ENCODE peak calls at places on chromosome 9, in seven cellular contexts. I, N, J, W, B, R and L are unnamed samples.

GRCh38 chr9:70510157-70510770 is 95.8 kb upstream of the KLF9 start:
- DNase-seq in I (no peak), N (peak; percentile 59), J (peak; percentile 40), W (no peak), B (no peak), R (peak; percentile 35), L (no peak)

GRCh38 chr9:93950619-93951601 is 4.2 kb downstream of the BARX1 start:
- DNase-seq in I (peak; percentile 30), N (peak; percentile 32), J (no peak), W (no peak), B (peak; percentile 17), R (no peak), L (no peak)

GRCh38 chr9:83199240-83199639 is 136.3 kb upstream of the RASEF start:
- DNase-seq in I (no peak), N (peak; percentile 29), J (peak; percentile 77), W (peak; percentile 37), B (peak; percentile 48), R (peak; percentile 36), L (no peak)

GRCh38 chr9:91361294-91362201 is at the start of gene AUH:
- DNase-seq in I (peak; percentile 90), N (peak; percentile 88), J (peak; percentile 77), W (peak; percentile 71), B (peak; percentile 70), R (peak; percentile 87), L (no peak)

GRCh38 chr9:107858260-107858659 is 368.7 kb upstream of the KLF4 start:
- DNase-seq in I (no peak), N (no peak), J (no peak), W (no peak), B (no peak), R (no peak), L (no peak)

GRCh38 chr9:107218834-107219485 is 64.1 kb upstream of the RAD23B start:
- DNase-seq in I (no peak), N (no peak), J (no peak), W (no peak), B (no peak), R (no peak), L (no peak)

GRCh38 chr9:126373241-126373640 is 46.6 kb downstream of the MVB12B start:
- DNase-seq in I (no peak), N (no peak), J (peak; percentile 7), W (no peak), B (peak; percentile 50), R (no peak), L (no peak)

GRCh38 chr9:116275418-116276295 is 122.1 kb downstream of the PAPPA start:
- DNase-seq in I (no peak), N (no peak), J (peak; percentile 75), W (peak; percentile 22), B (no peak), R (no peak), L (no peak)

GRCh38 chr9:2255128-2255527 is 240.0 kb downstream of the SMARCA2 start:
- DNase-seq in I (no peak), N (no peak), J (no peak), W (no peak), B (no peak), R (no peak), L (no peak)

GRCh38 chr9:114735732-114736131 is 53.7 kb upstream of the TEX48 start:
- DNase-seq in I (no peak), N (no peak), J (peak; percentile 33), W (peak; percentile 60), B (peak; percentile 91), R (no peak), L (no peak)

GRCh38 chr9:27784999-27785713 is 211.9 kb upstream of the C9orf72 start:
- DNase-seq in I (no peak), N (no peak), J (peak; percentile 14), W (no peak), B (no peak), R (no peak), L (no peak)

GRCh38 chr9:614421-614820 is 227.1 kb upstream of the DMRT1 start:
- DNase-seq in I (peak; percentile 69), N (peak; percentile 37), J (peak; percentile 15), W (no peak), B (peak; percentile 13), R (peak; percentile 29), L (no peak)

GRCh38 chr9:100602302-100602930 is 24.5 kb downstream of the CAVIN4 start:
- DNase-seq in I (no peak), N (peak; percentile 51), J (peak; percentile 70), W (peak; percentile 29), B (peak; percentile 50), R (no peak), L (no peak)

GRCh38 chr9:33415152-33416038 is 13.0 kb upstream of the AQP7 start:
- DNase-seq in I (peak; percentile 79), N (peak; percentile 95), J (peak; percentile 46), W (no peak), B (no peak), R (peak; percentile 65), L (no peak)

GRCh38 chr9:111298831-111299603 is 31.0 kb downstream of the OR2K2 start:
- DNase-seq in I (peak; percentile 69), N (no peak), J (peak; percentile 85), W (peak; percentile 59), B (peak; percentile 77), R (peak; percentile 20), L (peak; percentile 54)

GRCh38 chr9:116000748-116001329 is 152.8 kb upstream of the PAPPA start:
- DNase-seq in I (no peak), N (peak; percentile 17), J (peak; percentile 33), W (no peak), B (no peak), R (no peak), L (no peak)

GRCh38 chr9:23826120-23826629 is at the start of gene ELAVL2:
- DNase-seq in I (peak; percentile 77), N (peak; percentile 96), J (peak; percentile 85), W (peak; percentile 66), B (peak; percentile 96), R (peak; percentile 79), L (peak; percentile 79)

GRCh38 chr9:6564370-6564769 is 81.2 kb downstream of the GLDC start:
- DNase-seq in I (peak; percentile 51), N (no peak), J (peak; percentile 66), W (no peak), B (peak; percentile 59), R (no peak), L (no peak)

GRCh38 chr9:6565312-6565711 is 80.2 kb downstream of the GLDC start:
- DNase-seq in I (no peak), N (no peak), J (no peak), W (peak; percentile 25), B (no peak), R (no peak), L (no peak)

GRCh38 chr9:6564868-6565267 is 80.7 kb downstream of the GLDC start:
- DNase-seq in I (peak; percentile 68), N (no peak), J (peak; percentile 85), W (peak; percentile 20), B (peak; percentile 66), R (peak; percentile 16), L (no peak)

GRCh38 chr9:6567140-6567591 is 78.4 kb downstream of the GLDC start:
- DNase-seq in I (peak; percentile 70), N (no peak), J (peak; percentile 93), W (peak; percentile 92), B (peak; percentile 88), R (no peak), L (peak; percentile 63)

DNA sequence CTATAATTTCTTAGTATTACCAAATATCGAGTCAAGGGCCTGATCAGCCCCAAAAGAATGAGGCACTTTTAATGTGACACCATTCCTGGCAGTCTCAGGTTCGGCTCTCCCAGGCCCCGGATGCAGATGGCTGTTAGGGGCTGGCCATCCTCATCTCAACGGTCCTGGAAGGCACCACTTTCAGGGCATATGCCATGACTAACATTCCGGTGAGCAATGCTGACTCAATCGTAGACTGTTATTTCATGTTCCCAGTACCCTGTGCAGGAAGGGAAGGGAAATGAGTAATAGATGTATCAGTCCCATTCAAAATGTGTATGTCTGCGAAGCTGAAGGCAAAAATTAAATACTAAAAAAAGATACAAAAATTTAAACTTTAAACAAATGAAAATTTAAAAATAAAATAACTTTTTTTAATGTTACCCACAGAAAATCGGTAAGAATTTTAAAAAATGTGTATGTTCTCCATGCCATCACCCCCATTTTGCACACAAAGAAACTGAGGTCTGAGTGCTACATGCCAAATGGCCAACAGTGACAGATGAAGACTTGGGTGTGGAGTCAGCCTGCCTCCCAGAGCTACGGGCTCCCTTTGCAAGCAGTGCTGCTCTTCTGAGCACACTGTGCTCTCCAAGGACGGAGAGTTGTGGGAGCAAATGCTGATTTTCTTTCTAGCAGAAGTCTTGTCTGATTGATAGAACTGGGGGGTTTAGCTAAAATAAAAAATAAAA is 79.0 kb downstream of the GLDC start:
- DNase-seq in I (peak; percentile 76), N (no peak), J (peak; percentile 97), W (peak; percentile 97), B (peak; percentile 93), R (no peak), L (peak; percentile 86)
- H3K4me3 ChIP-seq in I (no peak overlapping the region), N (no peak overlapping the region), J (peak overlapping the region; percentile 44), W (peak overlapping the region; percentile 37), B (peak overlapping the region; percentile 40), R (no peak overlapping the region), L (peak overlapping the region; percentile 41)

DNA sequence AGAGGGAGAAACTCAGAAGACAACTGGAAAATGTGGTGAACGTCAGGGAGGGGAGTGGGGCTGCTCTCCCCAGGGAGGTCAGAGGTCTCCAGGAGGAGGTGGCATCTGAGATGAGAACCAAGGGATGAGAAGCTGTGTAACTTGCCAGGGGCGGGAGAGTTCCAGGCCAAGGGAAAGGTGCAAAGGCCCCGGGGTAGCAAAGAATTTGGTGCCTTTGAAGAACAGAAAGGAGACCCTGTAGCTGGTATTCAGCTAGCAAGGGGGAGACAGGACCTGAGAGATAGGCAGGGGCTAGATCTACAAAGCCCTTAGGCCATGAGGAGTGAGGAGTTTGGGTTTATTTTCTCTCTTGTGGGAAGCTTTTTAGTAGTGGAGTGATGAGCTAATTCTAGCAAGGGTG is 3.3 kb downstream of the DNM1 start:
- DNase-seq in I (no peak), N (no peak), J (no peak), W (no peak), B (no peak), R (no peak), L (no peak)
- H3K4me3 ChIP-seq in I (no peak overlapping the region), N (no peak overlapping the region), J (no peak overlapping the region), W (no peak overlapping the region), B (no peak overlapping the region), R (no peak overlapping the region), L (no peak overlapping the region)

GRCh38 chr9:75452512-75452911 is 364.2 kb downstream of the OSTF1 start:
- DNase-seq in I (no peak), N (no peak), J (no peak), W (no peak), B (no peak), R (no peak), L (no peak)
- H3K4me3 ChIP-seq in I (no peak overlapping the region), N (no peak overlapping the region), J (no peak overlapping the region), W (no peak overlapping the region), B (no peak overlapping the region), R (no peak overlapping the region), L (no peak overlapping the region)

GRCh38 chr9:112838342-112838741 is 52.3 kb downstream of the SLC46A2 start:
- DNase-seq in I (no peak), N (peak; percentile 41), J (no peak), W (no peak), B (no peak), R (no peak), L (no peak)

GRCh38 chr9:112839331-112839730 is 51.3 kb downstream of the SLC46A2 start:
- DNase-seq in I (peak; percentile 63), N (no peak), J (no peak), W (no peak), B (no peak), R (no peak), L (no peak)

GRCh38 chr9:112833081-112833480 is 57.6 kb downstream of the SLC46A2 start:
- DNase-seq in I (no peak), N (no peak), J (no peak), W (no peak), B (no peak), R (no peak), L (no peak)

GRCh38 chr9:112831969-112832368 is 58.7 kb downstream of the SLC46A2 start:
- DNase-seq in I (no peak), N (no peak), J (no peak), W (no peak), B (no peak), R (no peak), L (no peak)

GRCh38 chr9:112836394-112836793 is 54.3 kb downstream of the SLC46A2 start:
- DNase-seq in I (no peak), N (peak; percentile 82), J (no peak), W (no peak), B (no peak), R (no peak), L (no peak)
- H3K4me3 ChIP-seq in I (no peak overlapping the region), N (no peak overlapping the region), J (no peak overlapping the region), W (no peak overlapping the region), B (no peak overlapping the region), R (no peak overlapping the region), L (no peak overlapping the region)